ENCODE peak calls at places on chromosomes 2 and 18, in seven cellular contexts. One of them, this sample, is unnamed. For H3K4me1, the result is how much of the 10 kb centered on the place peaks cover.

GRCh38 chr18:34772887-34773286 is 62.8 kb downstream of the DTNA start:
- DNase-seq in stomach: no peak
- DNase-seq in tibial nerve: no peak
- DNase-seq in body of pancreas: no peak
- DNase-seq in PC-3: no peak
- DNase-seq in neural progenitor cell: no peak
- DNase-seq in right lobe of liver: no peak
- DNase-seq in this sample: no peak

GRCh38 chr2:129233751-129234406 is 745.6 kb upstream of the RAB6C start:
- DNase-seq in stomach: no peak
- DNase-seq in tibial nerve: peak
- DNase-seq in body of pancreas: peak
- DNase-seq in PC-3: no peak
- DNase-seq in neural progenitor cell: peak
- DNase-seq in right lobe of liver: no peak
- DNase-seq in this sample: no peak

GRCh38 chr2:210562136-210563080 is 6.0 kb downstream of the CPS1 start:
- DNase-seq in stomach: no peak
- DNase-seq in tibial nerve: no peak
- DNase-seq in body of pancreas: no peak
- DNase-seq in PC-3: no peak
- DNase-seq in neural progenitor cell: no peak
- DNase-seq in right lobe of liver: no peak
- DNase-seq in this sample: no peak

GRCh38 chr2:72008608-72009007 is 139.1 kb downstream of the CYP26B1 start:
- DNase-seq in stomach: no peak
- DNase-seq in tibial nerve: no peak
- DNase-seq in body of pancreas: no peak
- DNase-seq in PC-3: peak
- DNase-seq in neural progenitor cell: no peak
- DNase-seq in right lobe of liver: no peak
- DNase-seq in this sample: no peak

GRCh38 chr2:213152065-213152794 is 818 bp upstream of the IKZF2 start:
- DNase-seq in stomach: peak
- DNase-seq in tibial nerve: peak
- DNase-seq in body of pancreas: peak
- DNase-seq in PC-3: peak
- DNase-seq in neural progenitor cell: peak
- DNase-seq in right lobe of liver: peak
- DNase-seq in this sample: peak

GRCh38 chr2:25025229-25025742 is 16.6 kb upstream of the EFR3B start:
- DNase-seq in stomach: no peak
- DNase-seq in tibial nerve: no peak
- DNase-seq in body of pancreas: no peak
- DNase-seq in PC-3: no peak
- DNase-seq in neural progenitor cell: no peak
- DNase-seq in right lobe of liver: no peak
- DNase-seq in this sample: no peak

GRCh38 chr2:16178551-16179130 is 238.3 kb downstream of the MYCN start:
- DNase-seq in stomach: no peak
- DNase-seq in tibial nerve: no peak
- DNase-seq in body of pancreas: no peak
- DNase-seq in PC-3: no peak
- DNase-seq in neural progenitor cell: no peak
- DNase-seq in right lobe of liver: no peak
- DNase-seq in this sample: no peak

GRCh38 chr2:97997774-97998392 is 2.1 kb upstream of the TMEM131 start:
- DNase-seq in stomach: no peak
- DNase-seq in tibial nerve: no peak
- DNase-seq in body of pancreas: no peak
- DNase-seq in PC-3: no peak
- DNase-seq in neural progenitor cell: no peak
- DNase-seq in right lobe of liver: no peak
- DNase-seq in this sample: no peak

GRCh38 chr2:18063826-18064485 is 185.5 kb downstream of the KCNS3 start:
- DNase-seq in stomach: no peak
- DNase-seq in tibial nerve: no peak
- DNase-seq in body of pancreas: no peak
- DNase-seq in PC-3: no peak
- DNase-seq in neural progenitor cell: no peak
- DNase-seq in right lobe of liver: no peak
- DNase-seq in this sample: no peak

GRCh38 chr18:1308686-1309085 is 404.0 kb downstream of the ADCYAP1 start:
- DNase-seq in stomach: no peak
- DNase-seq in tibial nerve: no peak
- DNase-seq in body of pancreas: no peak
- DNase-seq in PC-3: no peak
- DNase-seq in neural progenitor cell: no peak
- DNase-seq in right lobe of liver: no peak
- DNase-seq in this sample: no peak

GRCh38 chr18:46222093-46222492 is 117.9 kb downstream of the HAUS1 start:
- DNase-seq in stomach: no peak
- DNase-seq in tibial nerve: no peak
- DNase-seq in body of pancreas: no peak
- DNase-seq in PC-3: no peak
- DNase-seq in neural progenitor cell: no peak
- DNase-seq in right lobe of liver: no peak
- DNase-seq in this sample: no peak

GRCh38 chr2:79009388-79009787 is 16.1 kb upstream of the REG3G start:
- DNase-seq in stomach: no peak
- DNase-seq in tibial nerve: no peak
- DNase-seq in body of pancreas: no peak
- DNase-seq in PC-3: no peak
- DNase-seq in neural progenitor cell: no peak
- DNase-seq in right lobe of liver: no peak
- DNase-seq in this sample: no peak

GRCh38 chr2:62478093-62478580 is 27.9 kb downstream of the TMEM17 start:
- DNase-seq in stomach: no peak
- DNase-seq in tibial nerve: peak
- DNase-seq in body of pancreas: peak
- DNase-seq in PC-3: no peak
- DNase-seq in neural progenitor cell: no peak
- DNase-seq in right lobe of liver: no peak
- DNase-seq in this sample: no peak

GRCh38 chr2:54767921-54768320 is 44.5 kb downstream of the EML6 start:
- DNase-seq in stomach: no peak
- DNase-seq in tibial nerve: no peak
- DNase-seq in body of pancreas: no peak
- DNase-seq in PC-3: peak
- DNase-seq in neural progenitor cell: no peak
- DNase-seq in right lobe of liver: no peak
- DNase-seq in this sample: no peak

GRCh38 chr2:221397179-221397578 is 174.9 kb downstream of the EPHA4 start:
- DNase-seq in stomach: no peak
- DNase-seq in tibial nerve: no peak
- DNase-seq in body of pancreas: no peak
- DNase-seq in PC-3: peak
- DNase-seq in neural progenitor cell: no peak
- DNase-seq in right lobe of liver: no peak
- DNase-seq in this sample: no peak

GRCh38 chr2:124248366-124248765 is 223.3 kb downstream of the CNTNAP5 start:
- DNase-seq in stomach: no peak
- DNase-seq in tibial nerve: no peak
- DNase-seq in body of pancreas: no peak
- DNase-seq in PC-3: no peak
- DNase-seq in neural progenitor cell: no peak
- DNase-seq in right lobe of liver: no peak
- DNase-seq in this sample: no peak

GRCh38 chr2:209719034-209719433 is 52.6 kb upstream of the UNC80 start:
- DNase-seq in stomach: no peak
- DNase-seq in tibial nerve: no peak
- DNase-seq in body of pancreas: no peak
- DNase-seq in PC-3: no peak
- DNase-seq in neural progenitor cell: no peak
- DNase-seq in right lobe of liver: no peak
- DNase-seq in this sample: no peak

GRCh38 chr2:133197156-133197555 is 371.1 kb downstream of the NCKAP5 start:
- DNase-seq in stomach: no peak
- DNase-seq in tibial nerve: no peak
- DNase-seq in body of pancreas: no peak
- DNase-seq in PC-3: no peak
- DNase-seq in neural progenitor cell: no peak
- DNase-seq in right lobe of liver: no peak
- DNase-seq in this sample: no peak

GRCh38 chr2:98476192-98476868 is 31.7 kb downstream of the INPP4A start:
- DNase-seq in stomach: no peak
- DNase-seq in tibial nerve: no peak
- DNase-seq in body of pancreas: peak
- DNase-seq in PC-3: peak
- DNase-seq in neural progenitor cell: no peak
- DNase-seq in right lobe of liver: no peak
- DNase-seq in this sample: no peak

GRCh38 chr2:107002735-107003134 is 116.8 kb upstream of the ST6GAL2 start:
- DNase-seq in stomach: no peak
- DNase-seq in tibial nerve: no peak
- DNase-seq in body of pancreas: no peak
- DNase-seq in PC-3: peak
- DNase-seq in neural progenitor cell: no peak
- DNase-seq in right lobe of liver: no peak
- DNase-seq in this sample: no peak

GRCh38 chr18:21453512-21453862 is 147.0 kb downstream of the ESCO1 start:
- DNase-seq in stomach: no peak
- DNase-seq in tibial nerve: no peak
- DNase-seq in body of pancreas: no peak
- DNase-seq in PC-3: peak
- DNase-seq in neural progenitor cell: no peak
- DNase-seq in right lobe of liver: peak
- DNase-seq in this sample: no peak

GRCh38 chr18:48254077-48254602 is 155.0 kb downstream of the ZBTB7C start:
- DNase-seq in stomach: no peak
- DNase-seq in tibial nerve: no peak
- DNase-seq in body of pancreas: no peak
- DNase-seq in PC-3: no peak
- DNase-seq in neural progenitor cell: no peak
- DNase-seq in right lobe of liver: no peak
- DNase-seq in this sample: no peak

GRCh38 chr2:61471905-61472805 is 1.3 kb upstream of the USP34 start:
- DNase-seq in stomach: no peak
- DNase-seq in tibial nerve: no peak
- DNase-seq in body of pancreas: peak
- DNase-seq in PC-3: peak
- DNase-seq in neural progenitor cell: peak
- DNase-seq in right lobe of liver: peak
- DNase-seq in this sample: no peak

GRCh38 chr2:206353685-206354084 is 79.2 kb downstream of the ZDBF2 start:
- DNase-seq in stomach: no peak
- DNase-seq in tibial nerve: no peak
- DNase-seq in body of pancreas: no peak
- DNase-seq in PC-3: peak
- DNase-seq in neural progenitor cell: no peak
- DNase-seq in right lobe of liver: no peak
- DNase-seq in this sample: no peak

GRCh38 chr2:216678098-216678465 is 17.3 kb downstream of the IGFBP5 start:
- DNase-seq in stomach: no peak
- DNase-seq in tibial nerve: no peak
- DNase-seq in body of pancreas: no peak
- DNase-seq in PC-3: no peak
- DNase-seq in neural progenitor cell: no peak
- DNase-seq in right lobe of liver: no peak
- DNase-seq in this sample: no peak
- H3K27ac ChIP-seq in stomach: no peak
- H3K27ac ChIP-seq in tibial nerve: no peak
- H3K27ac ChIP-seq in body of pancreas: no peak
- H3K27ac ChIP-seq in PC-3: no peak
- H3K27ac ChIP-seq in neural progenitor cell: no peak
- H3K27ac ChIP-seq in right lobe of liver: no peak
- H3K27ac ChIP-seq in this sample: no peak

DNA sequence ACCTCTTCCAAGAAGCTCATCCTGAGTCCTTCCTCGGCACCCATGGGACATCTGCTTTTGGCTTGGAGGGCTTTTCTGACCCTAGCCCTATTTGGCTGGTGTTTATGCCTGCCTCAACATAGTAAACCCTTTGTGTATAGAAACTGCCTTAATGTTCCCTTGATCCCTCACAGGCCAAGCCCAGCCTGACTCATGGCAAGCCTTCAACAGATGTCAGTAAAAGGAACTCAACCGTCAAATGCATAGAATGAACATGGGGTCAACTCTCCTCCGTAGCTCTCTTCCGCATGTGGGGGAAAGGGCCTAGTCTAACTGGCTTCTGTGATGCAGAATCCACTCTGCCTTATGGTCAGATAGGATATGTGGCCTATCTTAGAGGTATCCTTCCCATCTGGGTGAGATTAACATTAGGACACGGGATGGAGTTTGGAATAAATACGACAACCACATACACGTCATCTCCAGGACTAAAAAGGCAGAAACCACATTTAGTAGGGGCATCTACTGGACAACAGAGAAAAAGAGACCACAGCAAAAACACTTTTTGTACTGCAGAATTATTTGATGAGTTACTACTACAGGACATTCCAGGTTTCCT is 2.5 kb upstream of the NPAS2 start:
- DNase-seq in stomach: no peak
- DNase-seq in tibial nerve: no peak
- DNase-seq in body of pancreas: no peak
- DNase-seq in PC-3: peak
- DNase-seq in neural progenitor cell: no peak
- DNase-seq in right lobe of liver: no peak
- DNase-seq in this sample: no peak
- H3K4me1 ChIP-seq in stomach: under half
- H3K4me1 ChIP-seq in tibial nerve: under half
- H3K4me1 ChIP-seq in body of pancreas: under half
- H3K4me1 ChIP-seq in PC-3: under half
- H3K4me1 ChIP-seq in neural progenitor cell: under half
- H3K4me1 ChIP-seq in right lobe of liver: under half
- H3K4me1 ChIP-seq in this sample: under half

GRCh38 chr18:54622084-54622483 is 31.0 kb downstream of the DYNAP start:
- DNase-seq in stomach: no peak
- DNase-seq in tibial nerve: no peak
- DNase-seq in body of pancreas: no peak
- DNase-seq in PC-3: no peak
- DNase-seq in neural progenitor cell: no peak
- DNase-seq in right lobe of liver: no peak
- DNase-seq in this sample: no peak
- TF ChIP-seq CTCF in stomach: no peak
- TF ChIP-seq CTCF in tibial nerve: no peak
- TF ChIP-seq CTCF in body of pancreas: peak
- TF ChIP-seq CTCF in PC-3: peak
- TF ChIP-seq CTCF in neural progenitor cell: no peak
- TF ChIP-seq CTCF in right lobe of liver: no peak
- TF ChIP-seq CTCF in this sample: no peak

GRCh38 chr2:219254590-219255219 is 987 bp upstream of the TUBA4A start:
- DNase-seq in stomach: no peak
- DNase-seq in tibial nerve: no peak
- DNase-seq in body of pancreas: no peak
- DNase-seq in PC-3: no peak
- DNase-seq in neural progenitor cell: no peak
- DNase-seq in right lobe of liver: no peak
- DNase-seq in this sample: no peak

GRCh38 chr2:219252570-219252899 is 508 bp upstream of the TUBA4B start:
- DNase-seq in stomach: no peak
- DNase-seq in tibial nerve: no peak
- DNase-seq in body of pancreas: no peak
- DNase-seq in PC-3: no peak
- DNase-seq in neural progenitor cell: peak
- DNase-seq in right lobe of liver: no peak
- DNase-seq in this sample: no peak

GRCh38 chr2:219252900-219253752 is at the start of gene TUBA4B:
- DNase-seq in stomach: peak
- DNase-seq in tibial nerve: no peak
- DNase-seq in body of pancreas: peak
- DNase-seq in PC-3: peak
- DNase-seq in neural progenitor cell: peak
- DNase-seq in right lobe of liver: peak
- DNase-seq in this sample: peak

GRCh38 chr2:219252084-219252483 is 959 bp upstream of the TUBA4B start:
- DNase-seq in stomach: peak
- DNase-seq in tibial nerve: no peak
- DNase-seq in body of pancreas: no peak
- DNase-seq in PC-3: peak
- DNase-seq in neural progenitor cell: no peak
- DNase-seq in right lobe of liver: no peak
- DNase-seq in this sample: no peak

GRCh38 chr2:219253753-219254589 is at the start of gene TUBA4A:
- DNase-seq in stomach: peak
- DNase-seq in tibial nerve: peak
- DNase-seq in body of pancreas: peak
- DNase-seq in PC-3: peak
- DNase-seq in neural progenitor cell: peak
- DNase-seq in right lobe of liver: peak
- DNase-seq in this sample: peak
- H3K27ac ChIP-seq in stomach: peak
- H3K27ac ChIP-seq in tibial nerve: peak
- H3K27ac ChIP-seq in body of pancreas: peak
- H3K27ac ChIP-seq in PC-3: peak
- H3K27ac ChIP-seq in neural progenitor cell: no peak
- H3K27ac ChIP-seq in right lobe of liver: peak
- H3K27ac ChIP-seq in this sample: peak

This sample was measured in lower lobe of right lung.